ENCODE peak calls at places on chromosomes 11 and 22, in nine cellular contexts. One of them, this sample, is unnamed.

GRCh38 chr11:23688835-23689234 is 808.0 kb upstream of the LUZP2 start:
- DNase-seq in AG04450: no peak
- DNase-seq in body of pancreas: no peak
- DNase-seq in endothelial cell: no peak
- DNase-seq in OCI-LY7: no peak
- DNase-seq in WTC11: no peak
- DNase-seq in brain microvascular endothelial cell: peak; percentile 63
- DNase-seq in psoas muscle: no peak
- DNase-seq in IMR-90: peak; percentile 70
- DNase-seq in this sample: no peak

GRCh38 chr22:43882122-43882767 is 9.6 kb downstream of the PNPLA5 start:
- DNase-seq in WTC11: no peak
- DNase-seq in AG04450: no peak
- DNase-seq in psoas muscle: no peak
- DNase-seq in brain microvascular endothelial cell: no peak
- DNase-seq in endothelial cell: no peak
- DNase-seq in IMR-90: no peak
- DNase-seq in OCI-LY7: no peak
- DNase-seq in body of pancreas: peak; percentile 0
- DNase-seq in this sample: no peak

GRCh38 chr22:19597399-19597735 is 73.2 kb upstream of the CLDN5 start:
- DNase-seq in WTC11: no peak
- DNase-seq in OCI-LY7: peak; percentile 90
- DNase-seq in IMR-90: no peak
- DNase-seq in psoas muscle: no peak
- DNase-seq in endothelial cell: no peak
- DNase-seq in AG04450: no peak
- DNase-seq in body of pancreas: no peak
- DNase-seq in brain microvascular endothelial cell: no peak
- DNase-seq in this sample: no peak

GRCh38 chr11:125593113-125593761 is 585 bp downstream of the STT3A start:
- DNase-seq in psoas muscle: no peak
- DNase-seq in IMR-90: peak; percentile 46
- DNase-seq in brain microvascular endothelial cell: peak; percentile 25
- DNase-seq in WTC11: no peak
- DNase-seq in OCI-LY7: no peak
- DNase-seq in body of pancreas: peak; percentile 19
- DNase-seq in endothelial cell: no peak
- DNase-seq in AG04450: no peak
- DNase-seq in this sample: no peak

GRCh38 chr11:27398413-27398780 is 35.4 kb upstream of the CCDC34 start:
- DNase-seq in AG04450: no peak
- DNase-seq in endothelial cell: no peak
- DNase-seq in body of pancreas: no peak
- DNase-seq in IMR-90: no peak
- DNase-seq in WTC11: no peak
- DNase-seq in brain microvascular endothelial cell: no peak
- DNase-seq in psoas muscle: no peak
- DNase-seq in OCI-LY7: no peak
- DNase-seq in this sample: no peak

GRCh38 chr11:1546536-1547466 is 25.3 kb downstream of the DUSP8 start:
- DNase-seq in AG04450: no peak
- DNase-seq in endothelial cell: peak; percentile 59
- DNase-seq in brain microvascular endothelial cell: no peak
- DNase-seq in OCI-LY7: peak; percentile 45
- DNase-seq in psoas muscle: peak; percentile 55
- DNase-seq in body of pancreas: peak; percentile 71
- DNase-seq in WTC11: peak; percentile 73
- DNase-seq in IMR-90: peak; percentile 21
- DNase-seq in this sample: peak; percentile 31

GRCh38 chr11:641806-642370 is 4.8 kb downstream of the DRD4 start:
- DNase-seq in OCI-LY7: no peak
- DNase-seq in brain microvascular endothelial cell: no peak
- DNase-seq in psoas muscle: no peak
- DNase-seq in endothelial cell: no peak
- DNase-seq in AG04450: no peak
- DNase-seq in WTC11: no peak
- DNase-seq in body of pancreas: no peak
- DNase-seq in IMR-90: no peak
- DNase-seq in this sample: no peak

GRCh38 chr11:133681901-133682300 is 149.6 kb upstream of the OPCML start:
- DNase-seq in psoas muscle: no peak
- DNase-seq in IMR-90: no peak
- DNase-seq in brain microvascular endothelial cell: no peak
- DNase-seq in AG04450: no peak
- DNase-seq in endothelial cell: peak; percentile 8
- DNase-seq in OCI-LY7: no peak
- DNase-seq in WTC11: peak; percentile 25
- DNase-seq in body of pancreas: no peak
- DNase-seq in this sample: peak; percentile 76

DNA sequence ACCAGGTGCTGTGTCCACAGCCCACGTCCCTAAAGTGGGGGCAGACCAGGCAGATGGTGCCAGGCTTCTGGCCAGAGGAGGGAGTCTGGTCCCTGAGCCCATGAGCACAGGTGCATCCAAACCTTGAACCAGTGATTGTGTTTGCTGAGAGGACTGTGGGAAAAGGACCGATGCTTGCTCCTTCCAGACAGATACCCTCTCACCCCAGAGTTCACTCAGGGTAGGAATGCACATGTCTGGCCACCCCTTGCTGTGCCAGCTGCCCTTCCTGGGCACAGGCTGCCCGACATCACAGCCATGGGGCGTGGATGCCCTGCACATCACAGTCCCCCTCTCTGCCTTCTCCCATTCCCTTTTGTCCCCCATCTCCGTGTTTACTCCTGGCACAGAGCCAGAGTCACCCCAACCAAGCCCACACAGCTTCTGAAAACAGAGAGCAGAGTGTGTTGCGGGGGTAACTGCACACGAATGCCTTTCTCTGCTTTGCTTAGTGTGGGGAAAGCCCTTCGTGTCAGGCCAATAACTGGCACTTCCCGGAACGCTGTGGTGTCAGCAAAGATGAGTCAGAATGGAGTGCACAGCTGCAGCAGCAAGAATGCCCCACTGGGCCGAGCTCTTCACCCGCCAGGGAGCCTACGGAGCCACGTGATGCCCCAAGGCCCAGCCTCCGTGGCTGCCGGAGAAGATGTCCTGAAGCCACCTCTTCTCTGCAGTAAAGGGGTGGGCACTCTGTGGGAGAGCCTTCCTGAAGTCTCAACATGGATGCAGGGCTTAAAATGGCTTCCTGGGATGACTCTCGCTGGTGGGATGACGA is 7.6 kb downstream of the CARS1 start:
- DNase-seq in endothelial cell: no peak
- DNase-seq in IMR-90: peak; percentile 98
- DNase-seq in brain microvascular endothelial cell: peak; percentile 93
- DNase-seq in AG04450: peak; percentile 94
- DNase-seq in body of pancreas: peak; percentile 59
- DNase-seq in OCI-LY7: peak; percentile 10
- DNase-seq in psoas muscle: peak; percentile 88
- DNase-seq in WTC11: no peak
- DNase-seq in this sample: peak; percentile 97
- TF ChIP-seq CTCF in endothelial cell: no peak
- TF ChIP-seq CTCF in IMR-90: peak; percentile 72
- TF ChIP-seq CTCF in brain microvascular endothelial cell: peak; percentile 67
- TF ChIP-seq CTCF in AG04450: peak; percentile 43
- TF ChIP-seq CTCF in body of pancreas: no peak
- TF ChIP-seq CTCF in OCI-LY7: no peak
- TF ChIP-seq CTCF in psoas muscle: peak; percentile 12
- TF ChIP-seq CTCF in WTC11: no peak
- TF ChIP-seq CTCF in this sample: peak; percentile 41

GRCh38 chr22:26482171-26482570 is 1.4 kb downstream of the HPS4 start:
- DNase-seq in IMR-90: no peak
- DNase-seq in body of pancreas: no peak
- DNase-seq in WTC11: no peak
- DNase-seq in OCI-LY7: peak; percentile 26
- DNase-seq in endothelial cell: no peak
- DNase-seq in brain microvascular endothelial cell: no peak
- DNase-seq in AG04450: no peak
- DNase-seq in psoas muscle: no peak
- DNase-seq in this sample: no peak

GRCh38 chr22:26485013-26485412 is 1.3 kb downstream of the SRRD start:
- DNase-seq in psoas muscle: no peak
- DNase-seq in WTC11: no peak
- DNase-seq in IMR-90: no peak
- DNase-seq in AG04450: no peak
- DNase-seq in body of pancreas: no peak
- DNase-seq in OCI-LY7: no peak
- DNase-seq in brain microvascular endothelial cell: no peak
- DNase-seq in endothelial cell: no peak
- DNase-seq in this sample: no peak

GRCh38 chr22:26484360-26484706 is 656 bp downstream of the SRRD start:
- DNase-seq in endothelial cell: no peak
- DNase-seq in psoas muscle: no peak
- DNase-seq in brain microvascular endothelial cell: no peak
- DNase-seq in AG04450: no peak
- DNase-seq in OCI-LY7: peak; percentile 35
- DNase-seq in body of pancreas: no peak
- DNase-seq in IMR-90: peak; percentile 31
- DNase-seq in WTC11: no peak
- DNase-seq in this sample: no peak

GRCh38 chr22:26483043-26483438 is 542 bp downstream of the HPS4 start:
- DNase-seq in body of pancreas: no peak
- DNase-seq in endothelial cell: no peak
- DNase-seq in brain microvascular endothelial cell: no peak
- DNase-seq in WTC11: no peak
- DNase-seq in psoas muscle: no peak
- DNase-seq in OCI-LY7: no peak
- DNase-seq in IMR-90: no peak
- DNase-seq in AG04450: no peak
- DNase-seq in this sample: no peak

DNA sequence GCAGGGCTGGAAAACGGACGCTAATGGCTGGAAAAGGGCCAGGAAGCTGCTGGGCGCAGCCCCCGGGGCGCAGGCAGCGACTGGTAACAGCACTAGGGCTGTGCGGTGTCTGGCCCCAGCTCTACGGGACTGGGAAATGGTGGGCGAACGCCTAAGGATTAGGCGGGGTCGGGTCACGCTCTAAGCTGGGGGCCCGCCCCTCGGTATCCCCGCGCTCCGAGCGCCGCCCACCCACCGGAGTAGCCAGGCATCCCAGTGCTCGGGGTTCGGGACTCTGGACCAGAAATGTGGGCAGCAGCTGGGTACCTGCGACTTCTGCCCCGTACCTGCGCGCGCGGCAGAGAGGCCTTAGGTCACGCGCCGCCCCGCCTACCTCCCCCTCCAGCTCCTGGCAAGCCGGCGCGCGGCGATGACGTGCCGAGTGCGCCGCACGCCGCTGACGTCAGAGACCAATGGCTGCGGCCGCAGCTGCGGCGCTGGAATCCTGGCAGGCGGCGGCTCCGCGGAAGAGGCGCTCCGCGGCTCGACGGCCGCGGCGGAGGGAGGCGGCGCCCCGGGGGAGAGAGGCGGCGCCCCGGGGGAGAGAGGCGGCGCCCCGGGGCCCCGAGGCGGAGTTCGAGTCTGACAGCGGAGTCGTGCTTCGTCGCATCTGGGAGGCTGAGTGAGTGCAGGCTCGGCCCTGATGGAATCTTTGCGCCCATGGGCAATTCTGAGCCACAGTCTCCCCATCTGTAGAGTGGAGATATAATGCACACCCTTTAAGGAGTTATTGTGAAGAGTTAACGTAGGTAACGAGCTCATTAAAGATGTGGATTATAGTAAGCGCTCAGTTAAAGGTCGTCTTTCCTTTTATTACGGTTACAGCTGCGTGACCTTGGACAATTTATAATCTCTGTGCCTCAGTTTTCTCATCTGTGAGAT is at the start of the genes HPS4 and SRRD:
- DNase-seq in brain microvascular endothelial cell: peak; percentile 73
- DNase-seq in endothelial cell: peak; percentile 95
- DNase-seq in OCI-LY7: peak; percentile 94
- DNase-seq in WTC11: peak; percentile 93
- DNase-seq in AG04450: peak; percentile 59
- DNase-seq in body of pancreas: peak; percentile 95
- DNase-seq in psoas muscle: peak; percentile 91
- DNase-seq in IMR-90: peak; percentile 88
- DNase-seq in this sample: peak; percentile 96
- TF ChIP-seq CTCF in brain microvascular endothelial cell: no peak
- TF ChIP-seq CTCF in endothelial cell: no peak
- TF ChIP-seq CTCF in OCI-LY7: no peak
- TF ChIP-seq CTCF in WTC11: no peak
- TF ChIP-seq CTCF in AG04450: no peak
- TF ChIP-seq CTCF in body of pancreas: peak; percentile 30
- TF ChIP-seq CTCF in psoas muscle: no peak
- TF ChIP-seq CTCF in IMR-90: no peak
- TF ChIP-seq CTCF in this sample: no peak

GRCh38 chr11:3669128-3669527 is 2.1 kb downstream of the CHRNA10 start:
- DNase-seq in brain microvascular endothelial cell: no peak
- DNase-seq in body of pancreas: no peak
- DNase-seq in WTC11: no peak
- DNase-seq in endothelial cell: no peak
- DNase-seq in OCI-LY7: no peak
- DNase-seq in psoas muscle: no peak
- DNase-seq in AG04450: no peak
- DNase-seq in IMR-90: no peak
- DNase-seq in this sample: no peak

GRCh38 chr11:3674189-3674588 is 3.0 kb upstream of the CHRNA10 start:
- DNase-seq in body of pancreas: no peak
- DNase-seq in WTC11: no peak
- DNase-seq in AG04450: peak; percentile 16
- DNase-seq in brain microvascular endothelial cell: peak; percentile 49
- DNase-seq in OCI-LY7: no peak
- DNase-seq in endothelial cell: no peak
- DNase-seq in psoas muscle: no peak
- DNase-seq in IMR-90: peak; percentile 88
- DNase-seq in this sample: no peak

GRCh38 chr11:3667149-3668035 is 3.8 kb downstream of the CHRNA10 start:
- DNase-seq in brain microvascular endothelial cell: no peak
- DNase-seq in endothelial cell: no peak
- DNase-seq in OCI-LY7: no peak
- DNase-seq in psoas muscle: no peak
- DNase-seq in AG04450: no peak
- DNase-seq in body of pancreas: no peak
- DNase-seq in IMR-90: no peak
- DNase-seq in WTC11: no peak
- DNase-seq in this sample: no peak

GRCh38 chr11:3669742-3670183 is 1.4 kb downstream of the CHRNA10 start:
- DNase-seq in IMR-90: no peak
- DNase-seq in body of pancreas: no peak
- DNase-seq in psoas muscle: no peak
- DNase-seq in AG04450: no peak
- DNase-seq in endothelial cell: no peak
- DNase-seq in OCI-LY7: no peak
- DNase-seq in brain microvascular endothelial cell: no peak
- DNase-seq in WTC11: no peak
- DNase-seq in this sample: no peak

GRCh38 chr11:3671334-3672254 is at the start of gene CHRNA10:
- DNase-seq in endothelial cell: no peak
- DNase-seq in psoas muscle: no peak
- DNase-seq in IMR-90: no peak
- DNase-seq in brain microvascular endothelial cell: no peak
- DNase-seq in AG04450: no peak
- DNase-seq in body of pancreas: no peak
- DNase-seq in OCI-LY7: no peak
- DNase-seq in WTC11: no peak
- DNase-seq in this sample: peak; percentile 2
- TF ChIP-seq CTCF in endothelial cell: no peak
- TF ChIP-seq CTCF in psoas muscle: no peak
- TF ChIP-seq CTCF in IMR-90: no peak
- TF ChIP-seq CTCF in brain microvascular endothelial cell: no peak
- TF ChIP-seq CTCF in AG04450: no peak
- TF ChIP-seq CTCF in body of pancreas: no peak
- TF ChIP-seq CTCF in OCI-LY7: no peak
- TF ChIP-seq CTCF in WTC11: no peak
- TF ChIP-seq CTCF in this sample: no peak

DNA sequence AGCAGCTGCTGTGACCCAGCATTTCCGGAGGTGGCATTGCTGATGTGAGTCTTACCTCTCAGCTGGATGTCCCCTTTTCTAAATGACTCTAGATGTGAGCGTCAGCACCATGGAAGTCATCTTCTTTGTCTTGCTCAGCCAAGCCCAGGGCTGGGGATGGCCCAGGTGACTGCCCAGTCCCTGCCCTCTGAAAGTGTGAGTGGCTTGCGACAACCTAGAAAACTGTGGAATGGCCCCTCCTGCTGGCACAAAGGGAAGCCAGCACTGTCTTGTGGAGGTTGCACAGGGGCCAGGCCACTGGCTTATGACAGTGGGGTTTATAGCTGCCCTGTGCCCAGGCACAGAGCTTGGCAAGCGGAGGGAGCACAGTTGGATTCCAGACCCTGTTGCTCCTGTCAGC is 6.2 kb downstream of the TUB start:
- DNase-seq in endothelial cell: peak; percentile 29
- DNase-seq in IMR-90: no peak
- DNase-seq in WTC11: peak; percentile 59
- DNase-seq in body of pancreas: no peak
- DNase-seq in psoas muscle: no peak
- DNase-seq in AG04450: no peak
- DNase-seq in OCI-LY7: no peak
- DNase-seq in brain microvascular endothelial cell: no peak
- DNase-seq in this sample: no peak
- TF ChIP-seq CTCF in endothelial cell: peak; percentile 32
- TF ChIP-seq CTCF in IMR-90: peak; percentile 25
- TF ChIP-seq CTCF in WTC11: peak; percentile 14
- TF ChIP-seq CTCF in body of pancreas: peak; percentile 14
- TF ChIP-seq CTCF in psoas muscle: no peak
- TF ChIP-seq CTCF in AG04450: peak; percentile 25
- TF ChIP-seq CTCF in OCI-LY7: peak; percentile 17
- TF ChIP-seq CTCF in brain microvascular endothelial cell: peak; percentile 57
- TF ChIP-seq CTCF in this sample: peak; percentile 21

This sample was measured in cardiac muscle cell.